ENCODE peak calls at places on chromosomes 6 and 20, in eight cellular contexts. One of them, this sample, is unnamed.

GRCh38 chr6:15945593-15946159 is 183.2 kb upstream of the MYLIP start:
- DNase-seq in type B pancreatic cell: no peak
- DNase-seq in activated CD8-positive, alpha-beta T cell treated with anti-CD3 and anti-CD28 coated beads for 36 hours: no peak
- DNase-seq in NCI-H460: no peak
- DNase-seq in activated CD8-positive, alpha-beta memory T cell treated with anti-CD3 and anti-CD28 coated beads, Interleukin-2, amount 50 U/mL, for 48 hours: no peak
- DNase-seq in left cardiac atrium: no peak
- DNase-seq in stimulated activated CD4-positive, alpha-beta T cell treated with anti-CD3 and anti-CD28 coated beads, Interleukin-12 subunit alpha, Interleukin-12 subunit beta, amount 100 ng/mL, for 48 hours: no peak
- DNase-seq in mesothelial cell of epicardium: no peak
- DNase-seq in this sample: no peak

GRCh38 chr20:19712737-19713260 is 45.3 kb upstream of the RIN2 start:
- DNase-seq in type B pancreatic cell: no peak
- DNase-seq in activated CD8-positive, alpha-beta T cell treated with anti-CD3 and anti-CD28 coated beads for 36 hours: no peak
- DNase-seq in NCI-H460: no peak
- DNase-seq in activated CD8-positive, alpha-beta memory T cell treated with anti-CD3 and anti-CD28 coated beads, Interleukin-2, amount 50 U/mL, for 48 hours: no peak
- DNase-seq in left cardiac atrium: no peak
- DNase-seq in stimulated activated CD4-positive, alpha-beta T cell treated with anti-CD3 and anti-CD28 coated beads, Interleukin-12 subunit alpha, Interleukin-12 subunit beta, amount 100 ng/mL, for 48 hours: no peak
- DNase-seq in mesothelial cell of epicardium: no peak
- DNase-seq in this sample: no peak

GRCh38 chr6:110902091-110902490 is 27.5 kb downstream of the AMD1 start:
- DNase-seq in type B pancreatic cell: no peak
- DNase-seq in activated CD8-positive, alpha-beta T cell treated with anti-CD3 and anti-CD28 coated beads for 36 hours: no peak
- DNase-seq in NCI-H460: no peak
- DNase-seq in activated CD8-positive, alpha-beta memory T cell treated with anti-CD3 and anti-CD28 coated beads, Interleukin-2, amount 50 U/mL, for 48 hours: no peak
- DNase-seq in left cardiac atrium: no peak
- DNase-seq in stimulated activated CD4-positive, alpha-beta T cell treated with anti-CD3 and anti-CD28 coated beads, Interleukin-12 subunit alpha, Interleukin-12 subunit beta, amount 100 ng/mL, for 48 hours: no peak
- DNase-seq in mesothelial cell of epicardium: no peak
- DNase-seq in this sample: no peak

GRCh38 chr20:4916991-4917881 is 84.1 kb downstream of the SLC23A2 start:
- DNase-seq in type B pancreatic cell: no peak
- DNase-seq in activated CD8-positive, alpha-beta T cell treated with anti-CD3 and anti-CD28 coated beads for 36 hours: no peak
- DNase-seq in NCI-H460: no peak
- DNase-seq in activated CD8-positive, alpha-beta memory T cell treated with anti-CD3 and anti-CD28 coated beads, Interleukin-2, amount 50 U/mL, for 48 hours: no peak
- DNase-seq in left cardiac atrium: no peak
- DNase-seq in stimulated activated CD4-positive, alpha-beta T cell treated with anti-CD3 and anti-CD28 coated beads, Interleukin-12 subunit alpha, Interleukin-12 subunit beta, amount 100 ng/mL, for 48 hours: no peak
- DNase-seq in mesothelial cell of epicardium: no peak
- DNase-seq in this sample: no peak

GRCh38 chr20:59668926-59669325 is 64.6 kb downstream of the PHACTR3 start:
- DNase-seq in type B pancreatic cell: no peak
- DNase-seq in activated CD8-positive, alpha-beta T cell treated with anti-CD3 and anti-CD28 coated beads for 36 hours: no peak
- DNase-seq in NCI-H460: no peak
- DNase-seq in activated CD8-positive, alpha-beta memory T cell treated with anti-CD3 and anti-CD28 coated beads, Interleukin-2, amount 50 U/mL, for 48 hours: no peak
- DNase-seq in left cardiac atrium: no peak
- DNase-seq in stimulated activated CD4-positive, alpha-beta T cell treated with anti-CD3 and anti-CD28 coated beads, Interleukin-12 subunit alpha, Interleukin-12 subunit beta, amount 100 ng/mL, for 48 hours: no peak
- DNase-seq in mesothelial cell of epicardium: peak
- DNase-seq in this sample: no peak

GRCh38 chr20:46833360-46833759 is 61.3 kb upstream of the EYA2 start:
- DNase-seq in type B pancreatic cell: no peak
- DNase-seq in activated CD8-positive, alpha-beta T cell treated with anti-CD3 and anti-CD28 coated beads for 36 hours: no peak
- DNase-seq in NCI-H460: no peak
- DNase-seq in activated CD8-positive, alpha-beta memory T cell treated with anti-CD3 and anti-CD28 coated beads, Interleukin-2, amount 50 U/mL, for 48 hours: no peak
- DNase-seq in left cardiac atrium: no peak
- DNase-seq in stimulated activated CD4-positive, alpha-beta T cell treated with anti-CD3 and anti-CD28 coated beads, Interleukin-12 subunit alpha, Interleukin-12 subunit beta, amount 100 ng/mL, for 48 hours: no peak
- DNase-seq in mesothelial cell of epicardium: no peak
- DNase-seq in this sample: no peak

GRCh38 chr20:62653951-62654685 is 11.8 kb downstream of the SLCO4A1 start:
- DNase-seq in type B pancreatic cell: no peak
- DNase-seq in activated CD8-positive, alpha-beta T cell treated with anti-CD3 and anti-CD28 coated beads for 36 hours: no peak
- DNase-seq in NCI-H460: no peak
- DNase-seq in activated CD8-positive, alpha-beta memory T cell treated with anti-CD3 and anti-CD28 coated beads, Interleukin-2, amount 50 U/mL, for 48 hours: no peak
- DNase-seq in left cardiac atrium: no peak
- DNase-seq in stimulated activated CD4-positive, alpha-beta T cell treated with anti-CD3 and anti-CD28 coated beads, Interleukin-12 subunit alpha, Interleukin-12 subunit beta, amount 100 ng/mL, for 48 hours: no peak
- DNase-seq in mesothelial cell of epicardium: no peak
- DNase-seq in this sample: no peak

GRCh38 chr6:36054965-36055364 is 27.4 kb downstream of the MAPK14 start:
- DNase-seq in type B pancreatic cell: no peak
- DNase-seq in activated CD8-positive, alpha-beta T cell treated with anti-CD3 and anti-CD28 coated beads for 36 hours: no peak
- DNase-seq in NCI-H460: no peak
- DNase-seq in activated CD8-positive, alpha-beta memory T cell treated with anti-CD3 and anti-CD28 coated beads, Interleukin-2, amount 50 U/mL, for 48 hours: no peak
- DNase-seq in left cardiac atrium: no peak
- DNase-seq in stimulated activated CD4-positive, alpha-beta T cell treated with anti-CD3 and anti-CD28 coated beads, Interleukin-12 subunit alpha, Interleukin-12 subunit beta, amount 100 ng/mL, for 48 hours: no peak
- DNase-seq in mesothelial cell of epicardium: no peak
- DNase-seq in this sample: no peak

GRCh38 chr20:58604410-58604881 is 46.6 kb upstream of the STX16 start:
- DNase-seq in type B pancreatic cell: no peak
- DNase-seq in activated CD8-positive, alpha-beta T cell treated with anti-CD3 and anti-CD28 coated beads for 36 hours: no peak
- DNase-seq in NCI-H460: no peak
- DNase-seq in activated CD8-positive, alpha-beta memory T cell treated with anti-CD3 and anti-CD28 coated beads, Interleukin-2, amount 50 U/mL, for 48 hours: no peak
- DNase-seq in left cardiac atrium: no peak
- DNase-seq in stimulated activated CD4-positive, alpha-beta T cell treated with anti-CD3 and anti-CD28 coated beads, Interleukin-12 subunit alpha, Interleukin-12 subunit beta, amount 100 ng/mL, for 48 hours: no peak
- DNase-seq in mesothelial cell of epicardium: peak
- DNase-seq in this sample: no peak

GRCh38 chr6:11912420-11912819 is 99.7 kb upstream of the HIVEP1 start:
- DNase-seq in type B pancreatic cell: no peak
- DNase-seq in activated CD8-positive, alpha-beta T cell treated with anti-CD3 and anti-CD28 coated beads for 36 hours: no peak
- DNase-seq in NCI-H460: no peak
- DNase-seq in activated CD8-positive, alpha-beta memory T cell treated with anti-CD3 and anti-CD28 coated beads, Interleukin-2, amount 50 U/mL, for 48 hours: no peak
- DNase-seq in left cardiac atrium: no peak
- DNase-seq in stimulated activated CD4-positive, alpha-beta T cell treated with anti-CD3 and anti-CD28 coated beads, Interleukin-12 subunit alpha, Interleukin-12 subunit beta, amount 100 ng/mL, for 48 hours: no peak
- DNase-seq in mesothelial cell of epicardium: no peak
- DNase-seq in this sample: no peak

GRCh38 chr6:108541843-108542795 is 18.6 kb upstream of the FOXO3 start:
- DNase-seq in type B pancreatic cell: no peak
- DNase-seq in activated CD8-positive, alpha-beta T cell treated with anti-CD3 and anti-CD28 coated beads for 36 hours: peak
- DNase-seq in NCI-H460: peak
- DNase-seq in activated CD8-positive, alpha-beta memory T cell treated with anti-CD3 and anti-CD28 coated beads, Interleukin-2, amount 50 U/mL, for 48 hours: no peak
- DNase-seq in left cardiac atrium: peak
- DNase-seq in stimulated activated CD4-positive, alpha-beta T cell treated with anti-CD3 and anti-CD28 coated beads, Interleukin-12 subunit alpha, Interleukin-12 subunit beta, amount 100 ng/mL, for 48 hours: peak
- DNase-seq in mesothelial cell of epicardium: peak
- DNase-seq in this sample: peak

GRCh38 chr6:108690326-108691000 is 129.7 kb downstream of the FOXO3 start:
- DNase-seq in type B pancreatic cell: no peak
- DNase-seq in activated CD8-positive, alpha-beta T cell treated with anti-CD3 and anti-CD28 coated beads for 36 hours: no peak
- DNase-seq in NCI-H460: no peak
- DNase-seq in activated CD8-positive, alpha-beta memory T cell treated with anti-CD3 and anti-CD28 coated beads, Interleukin-2, amount 50 U/mL, for 48 hours: no peak
- DNase-seq in left cardiac atrium: no peak
- DNase-seq in stimulated activated CD4-positive, alpha-beta T cell treated with anti-CD3 and anti-CD28 coated beads, Interleukin-12 subunit alpha, Interleukin-12 subunit beta, amount 100 ng/mL, for 48 hours: no peak
- DNase-seq in mesothelial cell of epicardium: no peak
- DNase-seq in this sample: no peak

GRCh38 chr6:13538084-13538483 is 36.3 kb upstream of the SIRT5 start:
- DNase-seq in type B pancreatic cell: no peak
- DNase-seq in activated CD8-positive, alpha-beta T cell treated with anti-CD3 and anti-CD28 coated beads for 36 hours: no peak
- DNase-seq in NCI-H460: peak
- DNase-seq in activated CD8-positive, alpha-beta memory T cell treated with anti-CD3 and anti-CD28 coated beads, Interleukin-2, amount 50 U/mL, for 48 hours: no peak
- DNase-seq in left cardiac atrium: no peak
- DNase-seq in stimulated activated CD4-positive, alpha-beta T cell treated with anti-CD3 and anti-CD28 coated beads, Interleukin-12 subunit alpha, Interleukin-12 subunit beta, amount 100 ng/mL, for 48 hours: no peak
- DNase-seq in mesothelial cell of epicardium: no peak
- DNase-seq in this sample: no peak

GRCh38 chr6:121592261-121592935 is 157.0 kb downstream of the GJA1 start:
- DNase-seq in type B pancreatic cell: no peak
- DNase-seq in activated CD8-positive, alpha-beta T cell treated with anti-CD3 and anti-CD28 coated beads for 36 hours: no peak
- DNase-seq in NCI-H460: no peak
- DNase-seq in activated CD8-positive, alpha-beta memory T cell treated with anti-CD3 and anti-CD28 coated beads, Interleukin-2, amount 50 U/mL, for 48 hours: no peak
- DNase-seq in left cardiac atrium: no peak
- DNase-seq in stimulated activated CD4-positive, alpha-beta T cell treated with anti-CD3 and anti-CD28 coated beads, Interleukin-12 subunit alpha, Interleukin-12 subunit beta, amount 100 ng/mL, for 48 hours: no peak
- DNase-seq in mesothelial cell of epicardium: no peak
- DNase-seq in this sample: no peak

GRCh38 chr20:1526896-1527295 is 30.6 kb downstream of the SIRPD start:
- DNase-seq in type B pancreatic cell: no peak
- DNase-seq in activated CD8-positive, alpha-beta T cell treated with anti-CD3 and anti-CD28 coated beads for 36 hours: no peak
- DNase-seq in NCI-H460: no peak
- DNase-seq in activated CD8-positive, alpha-beta memory T cell treated with anti-CD3 and anti-CD28 coated beads, Interleukin-2, amount 50 U/mL, for 48 hours: no peak
- DNase-seq in left cardiac atrium: no peak
- DNase-seq in stimulated activated CD4-positive, alpha-beta T cell treated with anti-CD3 and anti-CD28 coated beads, Interleukin-12 subunit alpha, Interleukin-12 subunit beta, amount 100 ng/mL, for 48 hours: no peak
- DNase-seq in mesothelial cell of epicardium: no peak
- DNase-seq in this sample: no peak

This sample was measured in activated T-cell treated with anti-CD3 and anti-CD28 coated beads for 48 hours.